ENCODE peak calls at places on chromosome 1, in ten cellular contexts. Y, U, Z, S, X, L, N, W, M and V are unnamed samples.

GRCh38 chr1:193211539-193211938 is 25.1 kb upstream of the B3GALT2 start:
- DNase-seq in Z (no peak), N (no peak), Y (no peak), L (no peak), U (no peak), M (no peak), S (no peak), X (peak; percentile 13), W (no peak), V (peak; percentile 76)

GRCh38 chr1:234724517-234725176 is 114.7 kb upstream of the IRF2BP2 start:
- DNase-seq in L (peak; percentile 85), W (no peak), N (peak; percentile 70), Y (peak; percentile 89), M (no peak), X (no peak), Z (peak; percentile 18), U (peak; percentile 79), S (peak; percentile 59), V (no peak)

GRCh38 chr1:115283249-115283648 is 54.8 kb downstream of the NGF start:
- DNase-seq in Y (peak; percentile 76), N (no peak), M (no peak), X (no peak), S (peak; percentile 26), W (no peak), L (no peak), U (no peak), Z (no peak), V (no peak)

GRCh38 chr1:89928506-89928905 is 66.4 kb upstream of the ZNF326 start:
- DNase-seq in S (no peak), W (no peak), L (no peak), Y (no peak), U (no peak), X (no peak), Z (no peak), M (no peak), N (no peak), V (no peak)

GRCh38 chr1:53594391-53595180 is 135.4 kb downstream of the DMRTB1 start:
- DNase-seq in W (no peak), U (peak; percentile 36), M (no peak), X (no peak), N (no peak), L (no peak), Z (no peak), S (no peak), Y (peak; percentile 60), V (no peak)

GRCh38 chr1:11365744-11366387 is 92.9 kb downstream of the UBIAD1 start:
- DNase-seq in Z (no peak), X (no peak), L (no peak), W (no peak), M (no peak), Y (no peak), S (no peak), N (no peak), U (no peak), V (no peak)

GRCh38 chr1:22579541-22580155 is 16.4 kb downstream of the EPHA8 start:
- DNase-seq in Z (no peak), Y (no peak), N (no peak), U (no peak), X (no peak), W (no peak), S (no peak), L (no peak), M (no peak), V (no peak)

GRCh38 chr1:29465755-29466154 is 229.4 kb downstream of the PTPRU start:
- DNase-seq in M (no peak), Z (no peak), W (peak; percentile 53), L (no peak), S (no peak), Y (no peak), U (peak; percentile 2), X (peak; percentile 56), N (peak; percentile 66), V (peak; percentile 27)

GRCh38 chr1:100461222-100461621 is 76.7 kb upstream of the GPR88 start:
- DNase-seq in Y (no peak), U (no peak), S (peak; percentile 17), N (no peak), X (no peak), W (no peak), M (no peak), L (no peak), Z (no peak), V (peak; percentile 26)

GRCh38 chr1:6180578-6181311 is 624 bp upstream of the CHD5 start:
- DNase-seq in Y (no peak), Z (no peak), W (no peak), X (peak; percentile 31), L (peak; percentile 25), S (no peak), M (no peak), U (no peak), N (peak; percentile 75), V (no peak)

GRCh38 chr1:2982615-2983318 is 38.5 kb upstream of the ACTRT2 start:
- DNase-seq in Z (no peak), W (no peak), Y (peak; percentile 86), X (no peak), U (no peak), S (no peak), N (no peak), M (no peak), L (peak; percentile 7), V (no peak)

GRCh38 chr1:244768186-244768585 is 67.3 kb upstream of the COX20 start:
- DNase-seq in Z (no peak), L (no peak), S (no peak), Y (no peak), U (no peak), M (no peak), X (no peak), W (no peak), N (no peak), V (no peak)

GRCh38 chr1:92961131-92961895 is at the start of gene DIPK1A:
- DNase-seq in W (peak; percentile 73), Z (peak; percentile 57), S (peak; percentile 45), X (peak; percentile 90), M (no peak), L (peak; percentile 88), Y (peak; percentile 90), U (peak; percentile 66), N (peak; percentile 94), V (peak; percentile 75)

GRCh38 chr1:223763881-223764280 is 51.5 kb downstream of the CAPN2 start:
- DNase-seq in Z (no peak), X (no peak), S (no peak), Y (no peak), W (no peak), U (no peak), N (no peak), L (no peak), M (no peak), V (no peak)

GRCh38 chr1:178619523-178619922 is 105.5 kb upstream of the RALGPS2 start:
- DNase-seq in S (no peak), W (no peak), M (no peak), N (no peak), X (no peak), Z (no peak), L (no peak), Y (no peak), U (no peak), V (no peak)

GRCh38 chr1:43614211-43614610 is 35.7 kb upstream of the KDM4A start:
- DNase-seq in N (no peak), L (no peak), X (no peak), Y (no peak), M (no peak), U (no peak), W (no peak), Z (no peak), S (no peak), V (no peak)
- H3K36me3 ChIP-seq in N (peaks cover 50% of the 10 kb centered on the region), L (peaks cover 5% of the 10 kb centered on the region), X (no peaks in the 10 kb centered on the region), Y (no peaks in the 10 kb centered on the region), M (peaks cover 32% of the 10 kb centered on the region), U (peaks cover 6% of the 10 kb centered on the region), W (no peaks in the 10 kb centered on the region), Z (no peaks in the 10 kb centered on the region), S (no peaks in the 10 kb centered on the region), V (peaks cover 12% of the 10 kb centered on the region)

GRCh38 chr1:33330906-33331305 is 10.0 kb upstream of the A3GALT2 start:
- DNase-seq in X (no peak), M (no peak), Z (no peak), N (no peak), Y (no peak), S (no peak), W (no peak), L (no peak), U (peak; percentile 6), V (no peak)
- H3K36me3 ChIP-seq in X (peaks cover 6% of the 10 kb centered on the region), M (no peaks in the 10 kb centered on the region), Z (peaks cover 44% of the 10 kb centered on the region), N (no peaks in the 10 kb centered on the region), Y (peaks cover 1% of the 10 kb centered on the region), S (peaks cover 15% of the 10 kb centered on the region), W (peaks cover 25% of the 10 kb centered on the region), L (peaks cover 20% of the 10 kb centered on the region), U (peaks cover 7% of the 10 kb centered on the region), V (peaks cover 52% of the 10 kb centered on the region)

GRCh38 chr1:47298025-47298699 is 15.8 kb downstream of the STIL start:
- DNase-seq in W (no peak), S (no peak), U (no peak), M (no peak), L (no peak), N (no peak), Z (no peak), X (no peak), Y (no peak), V (no peak)

GRCh38 chr1:47302472-47302871 is 11.5 kb downstream of the STIL start:
- DNase-seq in N (no peak), S (no peak), U (no peak), X (no peak), L (no peak), Z (no peak), W (no peak), Y (no peak), M (no peak), V (no peak)
- H3K36me3 ChIP-seq in N (peaks cover 18% of the 10 kb centered on the region), S (no peaks in the 10 kb centered on the region), U (no peaks in the 10 kb centered on the region), X (no peaks in the 10 kb centered on the region), L (no peaks in the 10 kb centered on the region), Z (no peaks in the 10 kb centered on the region), W (peaks cover 58% of the 10 kb centered on the region), Y (no peaks in the 10 kb centered on the region), M (peaks cover 15% of the 10 kb centered on the region), V (peaks cover 4% of the 10 kb centered on the region)

GRCh38 chr1:207815466-207815865 is 63.6 kb downstream of the CD46 start:
- DNase-seq in S (no peak), L (no peak), Y (no peak), M (no peak), X (no peak), N (no peak), Z (no peak), W (no peak), U (no peak), V (no peak)
- H3K36me3 ChIP-seq in S (no peaks in the 10 kb centered on the region), L (peaks cover 9% of the 10 kb centered on the region), Y (peaks cover 2% of the 10 kb centered on the region), M (no peaks in the 10 kb centered on the region), X (no peaks in the 10 kb centered on the region), N (no peaks in the 10 kb centered on the region), Z (peaks cover 75% of the 10 kb centered on the region), W (peaks cover 65% of the 10 kb centered on the region), U (no peaks in the 10 kb centered on the region), V (peaks cover 20% of the 10 kb centered on the region)

GRCh38 chr1:10292188-10292587 is 81.8 kb downstream of the KIF1B start:
- DNase-seq in S (no peak), L (no peak), W (no peak), Z (no peak), M (no peak), Y (no peak), X (no peak), U (no peak), N (no peak), V (no peak)

GRCh38 chr1:10291705-10292104 is 81.3 kb downstream of the KIF1B start:
- DNase-seq in X (no peak), Y (no peak), Z (no peak), L (no peak), M (no peak), N (no peak), U (no peak), W (no peak), S (no peak), V (no peak)

GRCh38 chr1:10299174-10299573 is 88.8 kb downstream of the KIF1B start:
- DNase-seq in W (no peak), X (no peak), M (no peak), S (no peak), U (no peak), Y (no peak), Z (no peak), N (no peak), L (no peak), V (no peak)

GRCh38 chr1:10295471-10296085 is 85.2 kb downstream of the KIF1B start:
- DNase-seq in N (no peak), Z (no peak), Y (no peak), S (no peak), M (no peak), X (no peak), L (no peak), U (no peak), W (no peak), V (no peak)
- H3K36me3 ChIP-seq in N (peaks cover 7% of the 10 kb centered on the region), Z (no peaks in the 10 kb centered on the region), Y (peaks cover 4% of the 10 kb centered on the region), S (no peaks in the 10 kb centered on the region), M (peaks cover 2% of the 10 kb centered on the region), X (no peaks in the 10 kb centered on the region), L (no peaks in the 10 kb centered on the region), U (no peaks in the 10 kb centered on the region), W (no peaks in the 10 kb centered on the region), V (peaks cover 6% of the 10 kb centered on the region)